ENCODE peak calls at places on chromosomes 12 and 14, in four cellular contexts. One of them, this sample, is unnamed.

GRCh38 chr14:58882577-58883018 is 244.8 kb downstream of the DACT1 start:
- DNase-seq in cardiac muscle cell: peak
- DNase-seq in LNCaP clone FGC: no peak
- DNase-seq in fibroblast of the aortic adventitia: peak
- DNase-seq in this sample: peak

GRCh38 chr12:79294590-79294989 is 396.2 kb downstream of the PAWR start:
- DNase-seq in cardiac muscle cell: no peak
- DNase-seq in LNCaP clone FGC: no peak
- DNase-seq in fibroblast of the aortic adventitia: no peak
- DNase-seq in this sample: no peak

GRCh38 chr12:75985566-75985965 is 46.0 kb downstream of the PHLDA1 start:
- DNase-seq in cardiac muscle cell: no peak
- DNase-seq in LNCaP clone FGC: peak
- DNase-seq in fibroblast of the aortic adventitia: no peak
- DNase-seq in this sample: no peak

GRCh38 chr12:128265566-128265965 is 1.4 kb upstream of the TMEM132C start:
- DNase-seq in cardiac muscle cell: no peak
- DNase-seq in LNCaP clone FGC: no peak
- DNase-seq in fibroblast of the aortic adventitia: no peak
- DNase-seq in this sample: no peak

GRCh38 chr12:49033611-49034286 is 15.2 kb upstream of the PRKAG1 start:
- DNase-seq in cardiac muscle cell: no peak
- DNase-seq in LNCaP clone FGC: no peak
- DNase-seq in fibroblast of the aortic adventitia: no peak
- DNase-seq in this sample: no peak

GRCh38 chr14:92906420-92906819 is 16.5 kb upstream of the CHGA start:
- DNase-seq in cardiac muscle cell: no peak
- DNase-seq in LNCaP clone FGC: no peak
- DNase-seq in fibroblast of the aortic adventitia: no peak
- DNase-seq in this sample: no peak

GRCh38 chr14:100534528-100535286 is 52.5 kb downstream of the BEGAIN start:
- DNase-seq in cardiac muscle cell: no peak
- DNase-seq in LNCaP clone FGC: no peak
- DNase-seq in fibroblast of the aortic adventitia: no peak
- DNase-seq in this sample: no peak

GRCh38 chr14:32469388-32470160 is 140.5 kb downstream of the AKAP6 start:
- DNase-seq in cardiac muscle cell: peak
- DNase-seq in LNCaP clone FGC: peak
- DNase-seq in fibroblast of the aortic adventitia: peak
- DNase-seq in this sample: peak

GRCh38 chr12:48925218-48925871 is at the start of gene FKBP11:
- DNase-seq in cardiac muscle cell: peak
- DNase-seq in LNCaP clone FGC: no peak
- DNase-seq in fibroblast of the aortic adventitia: peak
- DNase-seq in this sample: no peak

GRCh38 chr12:118307069-118307954 is 65.4 kb downstream of the TAOK3 start:
- DNase-seq in cardiac muscle cell: peak
- DNase-seq in LNCaP clone FGC: no peak
- DNase-seq in fibroblast of the aortic adventitia: peak
- DNase-seq in this sample: peak

GRCh38 chr14:99350751-99351150 is 78.8 kb upstream of the BCL11B start:
- DNase-seq in cardiac muscle cell: no peak
- DNase-seq in LNCaP clone FGC: no peak
- DNase-seq in fibroblast of the aortic adventitia: no peak
- DNase-seq in this sample: no peak

GRCh38 chr12:88393017-88393767 is 187.1 kb downstream of the KITLG start:
- DNase-seq in cardiac muscle cell: peak
- DNase-seq in LNCaP clone FGC: no peak
- DNase-seq in fibroblast of the aortic adventitia: no peak
- DNase-seq in this sample: no peak

GRCh38 chr14:61103541-61104339 is 122.7 kb downstream of the SLC38A6 start:
- DNase-seq in cardiac muscle cell: peak
- DNase-seq in LNCaP clone FGC: no peak
- DNase-seq in fibroblast of the aortic adventitia: peak
- DNase-seq in this sample: peak

GRCh38 chr14:56310643-56311042 is 192.4 kb downstream of the PELI2 start:
- DNase-seq in cardiac muscle cell: peak
- DNase-seq in LNCaP clone FGC: no peak
- DNase-seq in fibroblast of the aortic adventitia: peak
- DNase-seq in this sample: no peak

GRCh38 chr12:6575648-6576047 is 7.6 kb upstream of the NOP2 start:
- DNase-seq in cardiac muscle cell: no peak
- DNase-seq in LNCaP clone FGC: no peak
- DNase-seq in fibroblast of the aortic adventitia: no peak
- DNase-seq in this sample: no peak

DNA sequence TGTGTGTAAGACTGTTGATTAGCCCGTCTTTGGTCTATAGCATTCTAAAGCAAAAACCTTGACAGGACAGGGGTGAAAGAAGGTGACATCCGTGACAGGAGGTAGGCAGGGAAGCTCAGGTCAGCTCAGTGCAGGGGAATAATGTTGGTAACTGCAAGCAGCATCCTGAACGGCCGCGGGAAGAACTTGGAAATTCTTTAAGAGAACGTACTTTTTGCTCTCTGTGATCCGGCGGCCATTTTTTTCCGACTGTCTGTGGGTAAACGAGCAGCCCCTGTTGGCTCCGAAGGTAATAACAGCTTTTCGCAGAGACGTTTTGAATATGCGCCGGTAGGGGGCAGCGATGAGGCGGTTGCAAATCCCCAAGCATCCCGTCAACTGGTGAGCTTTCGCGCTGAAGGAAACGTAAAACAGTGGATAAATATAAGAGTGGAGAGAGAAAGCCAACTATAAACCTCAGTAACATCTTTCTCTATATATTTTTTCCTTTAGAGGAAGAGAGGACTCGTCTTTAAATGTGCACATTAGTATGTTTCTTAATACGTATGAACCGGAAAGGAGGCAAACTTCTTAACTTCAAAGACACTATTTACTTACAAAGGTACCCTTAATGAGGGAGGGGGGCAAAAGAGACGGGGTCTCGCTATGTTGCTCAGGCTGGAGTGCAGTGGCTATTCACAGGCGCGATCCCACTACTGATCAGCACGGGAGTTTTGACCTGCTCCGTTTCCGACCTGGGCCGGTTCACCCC is 9.5 kb upstream of the NEMF start:
- DNase-seq in cardiac muscle cell: peak
- DNase-seq in LNCaP clone FGC: peak
- DNase-seq in fibroblast of the aortic adventitia: peak
- DNase-seq in this sample: peak
- H3K4me3 ChIP-seq in cardiac muscle cell: peak
- H3K4me3 ChIP-seq in LNCaP clone FGC: peak
- H3K4me3 ChIP-seq in fibroblast of the aortic adventitia: peak
- H3K4me3 ChIP-seq in this sample: peak

GRCh38 chr12:113655919-113656318 is 184.2 kb upstream of the LHX5 start:
- DNase-seq in cardiac muscle cell: no peak
- DNase-seq in LNCaP clone FGC: no peak
- DNase-seq in fibroblast of the aortic adventitia: no peak
- DNase-seq in this sample: no peak
- TF ChIP-seq CTCF in cardiac muscle cell: no peak
- TF ChIP-seq CTCF in LNCaP clone FGC: no peak
- TF ChIP-seq CTCF in fibroblast of the aortic adventitia: no peak
- TF ChIP-seq CTCF in this sample: no peak

GRCh38 chr12:120583478-120584030 is 2.4 kb upstream of the POP5 start:
- DNase-seq in cardiac muscle cell: peak
- DNase-seq in LNCaP clone FGC: peak
- DNase-seq in fibroblast of the aortic adventitia: peak
- DNase-seq in this sample: no peak
- H3K4me3 ChIP-seq in cardiac muscle cell: no peak
- H3K4me3 ChIP-seq in LNCaP clone FGC: no peak
- H3K4me3 ChIP-seq in fibroblast of the aortic adventitia: no peak
- H3K4me3 ChIP-seq in this sample: no peak

DNA sequence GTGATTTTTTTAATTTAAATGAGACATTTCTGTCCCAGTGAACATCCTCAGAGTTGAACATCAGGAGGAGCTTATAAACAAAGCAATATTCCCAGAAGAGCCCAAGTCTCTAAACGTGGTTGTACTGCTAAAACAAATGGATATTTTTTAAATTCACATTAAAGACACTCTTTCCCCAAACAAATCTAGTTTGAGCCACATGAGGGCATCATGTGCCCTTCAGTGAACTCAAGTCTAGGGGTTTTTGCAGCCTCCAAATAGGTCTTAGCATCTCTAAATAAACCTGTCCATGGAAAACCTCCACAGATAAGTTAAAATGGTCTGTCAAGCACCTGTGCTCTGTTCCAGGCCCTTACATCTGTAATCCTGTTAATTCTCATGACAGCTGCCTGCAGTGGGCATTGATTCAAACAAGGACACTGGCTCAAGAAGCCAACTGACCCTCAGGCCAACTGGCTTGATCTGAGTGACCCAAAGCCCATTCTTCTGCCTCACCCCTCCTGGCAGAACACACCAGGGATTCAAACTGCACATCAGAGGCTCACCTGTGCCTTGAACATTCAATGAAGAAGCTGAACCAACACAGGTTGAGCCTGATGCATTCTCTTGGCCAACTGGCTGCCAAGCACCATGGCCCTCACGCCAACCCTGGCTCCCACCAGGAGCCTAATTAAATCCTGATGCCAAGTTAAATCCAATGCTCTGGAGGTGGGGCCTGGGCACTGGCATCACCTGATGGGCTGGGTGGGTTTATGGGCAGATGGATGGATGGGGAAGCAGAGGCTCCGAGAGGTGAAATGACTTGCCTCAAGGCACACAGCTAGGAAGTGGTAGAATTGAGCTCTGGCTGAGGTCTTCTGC is 8.6 kb downstream of the ISCU start:
- DNase-seq in cardiac muscle cell: peak
- DNase-seq in LNCaP clone FGC: no peak
- DNase-seq in fibroblast of the aortic adventitia: peak
- DNase-seq in this sample: no peak
- TF ChIP-seq CTCF in cardiac muscle cell: peak
- TF ChIP-seq CTCF in LNCaP clone FGC: no peak
- TF ChIP-seq CTCF in fibroblast of the aortic adventitia: peak
- TF ChIP-seq CTCF in this sample: peak

This sample was measured in retinal pigment epithelial cell.